ENCODE peak calls at places on chromosomes 16 and 17, in eight cellular contexts. C, P, R, A, F, V, T and J are unnamed samples.

GRCh38 chr16:80317132-80318098 is 223.4 kb upstream of the DYNLRB2 start:
- DNase-seq in C (no peak), P (no peak), R (no peak), A (peak; percentile 10), F (no peak), V (no peak), T (no peak), J (no peak)

GRCh38 chr17:75970626-75971025 is 8.3 kb downstream of the ACOX1 start:
- DNase-seq in C (no peak), P (no peak), R (no peak), A (no peak), F (no peak), V (no peak), T (no peak), J (no peak)

GRCh38 chr17:58402679-58403078 is 14.7 kb downstream of the RNF43 start:
- DNase-seq in C (no peak), P (peak; percentile 46), R (no peak), A (no peak), F (no peak), V (no peak), T (no peak), J (peak; percentile 74)

GRCh38 chr17:37813753-37814152 is 68.9 kb upstream of the HNF1B start:
- DNase-seq in C (no peak), P (peak; percentile 92), R (peak; percentile 59), A (no peak), F (no peak), V (peak; percentile 94), T (no peak), J (peak; percentile 93)

GRCh38 chr17:652310-652709 is 62.3 kb downstream of the VPS53 start:
- DNase-seq in C (peak; percentile 81), P (no peak), R (peak; percentile 8), A (no peak), F (no peak), V (no peak), T (no peak), J (peak; percentile 53)

GRCh38 chr16:24686678-24687077 is 42.8 kb upstream of the TNRC6A start:
- DNase-seq in C (no peak), P (no peak), R (no peak), A (no peak), F (no peak), V (no peak), T (no peak), J (no peak)

GRCh38 chr16:674968-675883 is at the start of gene RHBDL1:
- DNase-seq in C (no peak), P (peak; percentile 34), R (peak; percentile 52), A (peak; percentile 35), F (peak; percentile 75), V (no peak), T (no peak), J (no peak)

GRCh38 chr16:67504190-67505021 is 21.1 kb upstream of the AGRP start:
- DNase-seq in C (no peak), P (no peak), R (peak; percentile 50), A (peak; percentile 72), F (peak; percentile 56), V (no peak), T (no peak), J (peak; percentile 66)

GRCh38 chr17:27756467-27757371 is 43.6 kb downstream of the NOS2 start:
- DNase-seq in C (no peak), P (peak; percentile 53), R (peak; percentile 57), A (peak; percentile 73), F (peak; percentile 62), V (peak; percentile 39), T (no peak), J (peak; percentile 15)

GRCh38 chr17:49687878-49688491 is 10.1 kb upstream of the SPOP start:
- DNase-seq in C (peak; percentile 68), P (peak; percentile 46), R (no peak), A (peak; percentile 34), F (no peak), V (no peak), T (no peak), J (no peak)

GRCh38 chr17:8785547-8786412 is 13.4 kb downstream of the MFSD6L start:
- DNase-seq in C (peak; percentile 93), P (peak; percentile 67), R (peak; percentile 67), A (peak; percentile 62), F (peak; percentile 82), V (peak; percentile 69), T (peak; percentile 59), J (peak; percentile 32)

GRCh38 chr17:7045492-7046126 is 1.7 kb upstream of the SLC16A11 start:
- DNase-seq in C (no peak), P (peak; percentile 60), R (peak; percentile 84), A (peak; percentile 82), F (no peak), V (peak; percentile 76), T (no peak), J (peak; percentile 75)

GRCh38 chr17:67998466-67998865 is 2.2 kb upstream of the C17orf58 start:
- DNase-seq in C (no peak), P (no peak), R (no peak), A (no peak), F (no peak), V (no peak), T (no peak), J (no peak)

GRCh38 chr17:82300228-82300627 is 17.2 kb downstream of the CD7 start:
- DNase-seq in C (no peak), P (no peak), R (no peak), A (no peak), F (no peak), V (no peak), T (no peak), J (no peak)

GRCh38 chr16:50742521-50743150 is 750 bp downstream of the CYLD start:
- DNase-seq in C (peak; percentile 68), P (no peak), R (peak; percentile 52), A (peak; percentile 67), F (no peak), V (no peak), T (peak; percentile 37), J (peak; percentile 31)

GRCh38 chr16:4246777-4247476 is 5.0 kb upstream of the SRL start:
- DNase-seq in C (no peak), P (no peak), R (no peak), A (no peak), F (no peak), V (no peak), T (no peak), J (no peak)

GRCh38 chr16:81453091-81453728 is 8.6 kb downstream of the CMIP start:
- DNase-seq in C (no peak), P (no peak), R (no peak), A (no peak), F (peak; percentile 42), V (no peak), T (no peak), J (no peak)

GRCh38 chr16:81456523-81457325 is 12.1 kb downstream of the CMIP start:
- DNase-seq in C (no peak), P (no peak), R (no peak), A (no peak), F (peak; percentile 76), V (no peak), T (peak; percentile 55), J (no peak)

GRCh38 chr16:81455720-81456494 is 11.3 kb downstream of the CMIP start:
- DNase-seq in C (no peak), P (no peak), R (no peak), A (no peak), F (no peak), V (no peak), T (no peak), J (no peak)

GRCh38 chr16:81454044-81454443 is 9.4 kb downstream of the CMIP start:
- DNase-seq in C (no peak), P (no peak), R (no peak), A (no peak), F (no peak), V (no peak), T (no peak), J (no peak)

GRCh38 chr16:81455006-81455405 is 10.4 kb downstream of the CMIP start:
- DNase-seq in C (no peak), P (no peak), R (no peak), A (no peak), F (peak; percentile 42), V (no peak), T (no peak), J (no peak)
- TF ChIP-seq CTCF in C (no peak), P (no peak), R (no peak), A (no peak), F (no peak), V (no peak), T (no peak), J (no peak)

DNA sequence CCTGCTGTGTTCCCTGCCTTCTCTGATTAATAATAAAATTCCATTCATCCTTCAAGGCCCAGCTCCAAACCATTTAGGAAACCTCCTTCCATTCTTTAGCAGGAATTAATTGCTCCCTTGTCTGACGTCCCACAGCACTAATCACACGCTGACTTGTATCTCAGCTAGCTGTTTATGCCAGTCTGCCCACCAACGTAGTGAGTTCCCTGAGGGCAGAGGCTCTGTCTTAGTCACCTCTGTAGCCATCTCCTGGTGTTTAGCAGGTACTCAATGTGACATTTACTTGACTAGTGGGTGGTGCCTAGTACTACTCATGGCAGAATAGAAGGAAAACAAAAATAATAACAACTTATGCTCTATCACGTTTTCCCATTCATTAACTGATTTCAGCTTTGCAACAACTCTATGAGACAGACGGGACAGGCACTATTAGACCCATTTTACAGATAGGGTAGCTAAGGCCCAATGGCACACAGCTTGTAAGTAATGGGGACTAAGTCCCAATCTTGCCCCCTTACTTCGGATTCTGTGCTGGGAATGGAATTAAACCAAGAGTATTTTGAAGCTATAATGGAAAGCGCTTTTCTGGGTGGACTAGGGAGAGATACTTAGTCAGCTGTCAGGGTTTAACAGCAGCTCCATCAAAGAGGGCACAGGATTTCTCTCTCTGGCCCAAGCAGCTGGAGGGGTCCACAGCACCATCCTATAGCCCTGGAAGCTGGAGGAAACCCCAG is 931 bp upstream of the WIPF2 start:
- DNase-seq in C (no peak), P (no peak), R (no peak), A (peak; percentile 8), F (no peak), V (no peak), T (no peak), J (no peak)
- H3K4me3 ChIP-seq in C (peak overlapping the region; percentile 53), P (peak overlapping the region; percentile 89), R (no peak overlapping the region), A (peak overlapping the region; percentile 98), F (no peak overlapping the region), V (peak overlapping the region; percentile 70), T (no peak overlapping the region), J (no peak overlapping the region)

DNA sequence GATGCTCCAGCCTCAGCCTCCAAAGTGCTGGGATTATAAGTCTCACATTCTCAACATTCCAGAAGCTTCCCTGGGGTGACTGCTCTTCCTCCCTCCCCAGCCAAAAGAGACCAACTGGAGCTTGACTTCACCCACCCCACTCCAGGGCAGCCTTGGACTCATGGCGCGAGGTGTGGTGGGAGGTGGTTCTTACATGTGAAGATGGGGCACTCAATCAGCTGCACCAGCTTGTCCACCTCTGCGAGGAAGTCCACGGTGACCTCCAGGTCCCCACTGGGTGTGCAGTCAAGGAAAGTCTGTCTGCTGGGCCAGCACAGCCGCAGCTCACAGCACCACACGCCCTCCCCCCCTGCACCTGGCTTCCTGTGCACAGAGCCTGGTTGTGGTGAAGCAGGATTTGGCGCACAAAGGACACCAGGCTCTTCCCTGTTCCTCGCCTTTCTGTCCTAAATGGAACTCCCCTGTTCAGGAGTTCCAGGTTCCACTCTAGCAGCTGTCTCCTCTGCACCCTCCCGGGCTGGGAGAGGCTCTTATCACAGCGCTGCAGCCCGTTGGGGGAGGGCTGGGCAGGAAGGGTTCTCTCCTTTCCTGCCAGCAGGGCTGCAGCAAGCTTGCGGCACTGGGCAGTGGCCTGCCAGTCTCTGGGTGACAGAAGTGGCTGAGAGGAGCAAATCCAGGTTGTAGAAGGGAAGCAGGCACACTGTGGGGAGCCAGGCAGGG is 9.7 kb upstream of the MTSS2 start:
- DNase-seq in C (no peak), P (no peak), R (no peak), A (no peak), F (peak; percentile 72), V (peak; percentile 56), T (no peak), J (no peak)
- TF ChIP-seq CTCF in C (no peak), P (no peak), R (no peak), A (no peak), F (no peak), V (no peak), T (no peak), J (no peak)

GRCh38 chr17:48548687-48549621 is 4.0 kb upstream of the HOXB2 start:
- DNase-seq in C (no peak), P (no peak), R (no peak), A (no peak), F (no peak), V (no peak), T (no peak), J (no peak)
- H3K4me3 ChIP-seq in C (no peak overlapping the region), P (no peak overlapping the region), R (no peak overlapping the region), A (no peak overlapping the region), F (no peak overlapping the region), V (no peak overlapping the region), T (no peak overlapping the region), J (no peak overlapping the region)